ENCODE peak calls at places on chromosomes 13 and 19, in six cellular contexts. K is activated CD4-positive, alpha-beta T cell treated with anti-CD3 and anti-CD28 coated beads, Interleukin-2, amount 50 U/mL, for 24 hours; W is germinal center; N is iPS-NIHi11; I is COLO829; E is Right ventricle myocardium superior. F is an unnamed sample.

GRCh38 chr13:97586941-97587340 is 153.0 kb downstream of the RAP2A start:
- DNase-seq in K (no peak), W (no peak), N (no peak), I (no peak), E (no peak), F (no peak)

GRCh38 chr13:86020350-86021002 is 221.3 kb upstream of the SLITRK6 start:
- DNase-seq in K (no peak), W (no peak), N (peak), I (peak), E (no peak), F (no peak)

GRCh38 chr13:80273717-80274116 is 67.2 kb downstream of the SPRY2 start:
- DNase-seq in K (no peak), W (no peak), N (no peak), I (no peak), E (no peak), F (no peak)

GRCh38 chr13:44312898-44313551 is 60.6 kb upstream of the SERP2 start:
- DNase-seq in K (no peak), W (no peak), N (no peak), I (peak), E (no peak), F (no peak)

GRCh38 chr19:55103190-55103589 is 14.2 kb downstream of the PPP1R12C start:
- DNase-seq in K (no peak), W (no peak), N (no peak), I (no peak), E (no peak), F (no peak)

GRCh38 chr13:21733475-21734311 is 62.8 kb downstream of the FGF9 start:
- DNase-seq in K (no peak), W (no peak), N (no peak), I (no peak), E (no peak), F (no peak)

GRCh38 chr13:110915874-110916670 is 1.2 kb upstream of the ANKRD10 start:
- DNase-seq in K (no peak), W (peak), N (no peak), I (peak), E (no peak), F (no peak)

GRCh38 chr19:14694867-14695266 is 5.0 kb downstream of the ZNF333 start:
- DNase-seq in K (no peak), W (no peak), N (no peak), I (no peak), E (no peak), F (no peak)

GRCh38 chr13:25660996-25661395 is 289.2 kb downstream of the ATP8A2 start:
- DNase-seq in K (no peak), W (no peak), N (no peak), I (no peak), E (no peak), F (no peak)

GRCh38 chr13:80297094-80297493 is 43.8 kb downstream of the SPRY2 start:
- DNase-seq in K (no peak), W (no peak), N (peak), I (no peak), E (no peak), F (no peak)

GRCh38 chr13:68439821-68440220 is 1209.7 kb upstream of the PCDH9 start:
- DNase-seq in K (no peak), W (no peak), N (no peak), I (no peak), E (no peak), F (no peak)

GRCh38 chr19:55196803-55197202 is 12.5 kb downstream of the PTPRH start:
- DNase-seq in K (no peak), W (no peak), N (no peak), I (no peak), E (no peak), F (no peak)

GRCh38 chr13:98033277-98034247 is 80.1 kb downstream of the IPO5 start:
- DNase-seq in K (no peak), W (no peak), N (peak), I (peak), E (no peak), F (no peak)